ENCODE peak calls at places on chromosomes 16 and 17, in eight cellular contexts. One of them, this sample, is unnamed.
A peak's percentile ranks its signal among the peaks of the same experiment; 100 is the strongest.

GRCh38 chr17:36869856-36870617 is 67.2 kb upstream of the LHX1 start:
- DNase-seq in PC-9: peak; percentile 40
- DNase-seq in HCT116: no peak
- DNase-seq in GM23338: peak; percentile 64
- DNase-seq in HepG2: no peak
- DNase-seq in body of pancreas: no peak
- DNase-seq in IMR-90: peak; percentile 17
- DNase-seq in kidney: no peak
- DNase-seq in this sample: no peak

GRCh38 chr17:68771867-68772515 is 170.8 kb upstream of the FAM20A start:
- DNase-seq in HCT116: peak; percentile 62
- DNase-seq in body of pancreas: peak; percentile 47
- DNase-seq in HepG2: peak; percentile 71
- DNase-seq in GM23338: peak; percentile 77
- DNase-seq in PC-9: no peak
- DNase-seq in IMR-90: peak; percentile 75
- DNase-seq in kidney: no peak
- DNase-seq in this sample: no peak

GRCh38 chr16:11689031-11689840 is 21.0 kb downstream of the SNN start:
- DNase-seq in GM23338: no peak
- DNase-seq in IMR-90: no peak
- DNase-seq in HepG2: no peak
- DNase-seq in HCT116: no peak
- DNase-seq in PC-9: no peak
- DNase-seq in body of pancreas: no peak
- DNase-seq in kidney: no peak
- DNase-seq in this sample: peak; percentile 21

GRCh38 chr17:16141685-16142084 is 73.6 kb downstream of the NCOR1 start:
- DNase-seq in PC-9: no peak
- DNase-seq in body of pancreas: peak; percentile 28
- DNase-seq in HCT116: no peak
- DNase-seq in HepG2: no peak
- DNase-seq in kidney: no peak
- DNase-seq in GM23338: no peak
- DNase-seq in IMR-90: no peak
- DNase-seq in this sample: no peak

GRCh38 chr16:49556252-49557069 is 182.9 kb downstream of the C16orf78 start:
- DNase-seq in HCT116: peak; percentile 4
- DNase-seq in GM23338: peak; percentile 83
- DNase-seq in PC-9: no peak
- DNase-seq in IMR-90: peak; percentile 35
- DNase-seq in HepG2: peak; percentile 44
- DNase-seq in body of pancreas: no peak
- DNase-seq in kidney: no peak
- DNase-seq in this sample: no peak

GRCh38 chr17:48773245-48773644 is 43.8 kb downstream of the TTLL6 start:
- DNase-seq in HCT116: no peak
- DNase-seq in PC-9: no peak
- DNase-seq in kidney: no peak
- DNase-seq in GM23338: no peak
- DNase-seq in body of pancreas: no peak
- DNase-seq in HepG2: no peak
- DNase-seq in IMR-90: no peak
- DNase-seq in this sample: no peak

GRCh38 chr17:6137716-6138502 is 67.7 kb downstream of the WSCD1 start:
- DNase-seq in GM23338: no peak
- DNase-seq in body of pancreas: no peak
- DNase-seq in HCT116: no peak
- DNase-seq in kidney: no peak
- DNase-seq in HepG2: no peak
- DNase-seq in PC-9: no peak
- DNase-seq in IMR-90: no peak
- DNase-seq in this sample: no peak

GRCh38 chr16:30866031-30866430 is 27.8 kb downstream of the BCL7C start:
- DNase-seq in kidney: no peak
- DNase-seq in PC-9: no peak
- DNase-seq in HCT116: no peak
- DNase-seq in GM23338: no peak
- DNase-seq in body of pancreas: no peak
- DNase-seq in IMR-90: no peak
- DNase-seq in HepG2: no peak
- DNase-seq in this sample: no peak

GRCh38 chr16:20300312-20301097 is 26.8 kb downstream of the GP2 start:
- DNase-seq in kidney: no peak
- DNase-seq in body of pancreas: peak; percentile 77
- DNase-seq in HepG2: peak; percentile 71
- DNase-seq in IMR-90: peak; percentile 41
- DNase-seq in GM23338: peak; percentile 90
- DNase-seq in PC-9: no peak
- DNase-seq in HCT116: peak; percentile 42
- DNase-seq in this sample: peak; percentile 59

GRCh38 chr17:7019839-7020519 is 2.9 kb upstream of the BCL6B start:
- DNase-seq in PC-9: no peak
- DNase-seq in body of pancreas: peak; percentile 74
- DNase-seq in GM23338: peak; percentile 79
- DNase-seq in HCT116: no peak
- DNase-seq in HepG2: no peak
- DNase-seq in IMR-90: peak; percentile 23
- DNase-seq in kidney: peak; percentile 80
- DNase-seq in this sample: no peak

GRCh38 chr16:89505204-89506112 is 2.7 kb upstream of the SPG7 start:
- DNase-seq in HepG2: peak; percentile 99
- DNase-seq in GM23338: no peak
- DNase-seq in PC-9: peak; percentile 93
- DNase-seq in body of pancreas: peak; percentile 95
- DNase-seq in IMR-90: peak; percentile 93
- DNase-seq in HCT116: peak; percentile 95
- DNase-seq in kidney: peak; percentile 96
- DNase-seq in this sample: peak; percentile 96

GRCh38 chr17:42673885-42674754 is 2.7 kb downstream of the PLEKHH3 start:
- DNase-seq in HCT116: no peak
- DNase-seq in body of pancreas: peak; percentile 54
- DNase-seq in HepG2: peak; percentile 48
- DNase-seq in GM23338: peak; percentile 91
- DNase-seq in kidney: peak; percentile 92
- DNase-seq in PC-9: no peak
- DNase-seq in IMR-90: peak; percentile 50
- DNase-seq in this sample: peak; percentile 71

GRCh38 chr17:82884923-82885322 is 45.1 kb upstream of the ZNF750 start:
- DNase-seq in HCT116: no peak
- DNase-seq in body of pancreas: no peak
- DNase-seq in GM23338: no peak
- DNase-seq in HepG2: no peak
- DNase-seq in IMR-90: no peak
- DNase-seq in kidney: peak; percentile 66
- DNase-seq in PC-9: no peak
- DNase-seq in this sample: no peak

GRCh38 chr17:69597898-69598692 is 183.6 kb downstream of the MAP2K6 start:
- DNase-seq in IMR-90: peak; percentile 85
- DNase-seq in PC-9: peak; percentile 81
- DNase-seq in GM23338: no peak
- DNase-seq in HepG2: no peak
- DNase-seq in body of pancreas: no peak
- DNase-seq in HCT116: no peak
- DNase-seq in kidney: no peak
- DNase-seq in this sample: no peak

DNA sequence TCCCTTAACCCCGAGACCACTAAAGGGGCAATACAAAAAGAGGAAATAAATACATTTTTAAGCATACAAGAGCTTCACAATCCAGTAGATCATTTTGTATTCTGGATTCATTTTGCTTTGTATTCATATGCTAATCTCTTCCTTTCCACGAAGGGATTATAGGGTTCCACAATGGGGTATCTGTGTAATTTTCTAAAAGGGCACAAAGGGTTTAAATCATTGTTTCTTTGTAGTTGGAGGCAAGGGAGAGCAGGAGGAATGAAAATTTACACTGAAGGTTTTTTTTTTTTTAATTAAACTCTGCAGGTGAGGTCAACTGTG is 592 bp upstream of the NUFIP2 start:
- DNase-seq in PC-9: no peak
- DNase-seq in body of pancreas: no peak
- DNase-seq in HCT116: no peak
- DNase-seq in GM23338: no peak
- DNase-seq in HepG2: no peak
- DNase-seq in IMR-90: no peak
- DNase-seq in kidney: no peak
- DNase-seq in this sample: no peak
- TF ChIP-seq CTCF in PC-9: no peak
- TF ChIP-seq CTCF in body of pancreas: no peak
- TF ChIP-seq CTCF in HCT116: no peak
- TF ChIP-seq CTCF in GM23338: no peak
- TF ChIP-seq CTCF in HepG2: no peak
- TF ChIP-seq CTCF in IMR-90: no peak
- TF ChIP-seq CTCF in kidney: no peak
- TF ChIP-seq CTCF in this sample: no peak

DNA sequence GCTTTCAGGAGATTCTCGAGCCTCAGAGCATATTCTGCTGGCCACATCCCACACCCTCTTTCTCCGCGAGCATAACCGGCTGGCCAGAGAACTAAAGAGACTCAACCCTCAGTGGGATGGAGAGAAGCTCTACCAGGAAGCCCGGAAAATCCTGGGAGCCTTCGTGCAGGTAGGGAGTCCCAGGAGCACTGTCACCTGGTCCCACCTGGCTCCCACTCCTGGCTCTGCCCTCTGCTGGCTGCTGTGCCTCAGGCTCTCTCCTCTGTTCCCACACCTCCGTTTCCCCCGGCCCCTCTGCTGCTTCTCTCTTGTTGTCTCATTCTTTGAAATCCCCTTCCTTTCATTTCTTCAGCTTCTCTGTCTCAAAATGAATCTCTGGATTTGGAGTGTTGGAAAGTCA is 16.4 kb downstream of the LPO start:
- DNase-seq in GM23338: peak; percentile 79
- DNase-seq in HepG2: no peak
- DNase-seq in PC-9: no peak
- DNase-seq in body of pancreas: no peak
- DNase-seq in kidney: no peak
- DNase-seq in IMR-90: no peak
- DNase-seq in HCT116: peak; percentile 22
- DNase-seq in this sample: peak; percentile 43
- TF ChIP-seq CTCF in GM23338: peak; percentile 77
- TF ChIP-seq CTCF in HepG2: peak; percentile 38
- TF ChIP-seq CTCF in PC-9: no peak
- TF ChIP-seq CTCF in body of pancreas: no peak
- TF ChIP-seq CTCF in kidney: peak; percentile 16
- TF ChIP-seq CTCF in IMR-90: no peak
- TF ChIP-seq CTCF in HCT116: peak; percentile 50
- TF ChIP-seq CTCF in this sample: no peak

DNA sequence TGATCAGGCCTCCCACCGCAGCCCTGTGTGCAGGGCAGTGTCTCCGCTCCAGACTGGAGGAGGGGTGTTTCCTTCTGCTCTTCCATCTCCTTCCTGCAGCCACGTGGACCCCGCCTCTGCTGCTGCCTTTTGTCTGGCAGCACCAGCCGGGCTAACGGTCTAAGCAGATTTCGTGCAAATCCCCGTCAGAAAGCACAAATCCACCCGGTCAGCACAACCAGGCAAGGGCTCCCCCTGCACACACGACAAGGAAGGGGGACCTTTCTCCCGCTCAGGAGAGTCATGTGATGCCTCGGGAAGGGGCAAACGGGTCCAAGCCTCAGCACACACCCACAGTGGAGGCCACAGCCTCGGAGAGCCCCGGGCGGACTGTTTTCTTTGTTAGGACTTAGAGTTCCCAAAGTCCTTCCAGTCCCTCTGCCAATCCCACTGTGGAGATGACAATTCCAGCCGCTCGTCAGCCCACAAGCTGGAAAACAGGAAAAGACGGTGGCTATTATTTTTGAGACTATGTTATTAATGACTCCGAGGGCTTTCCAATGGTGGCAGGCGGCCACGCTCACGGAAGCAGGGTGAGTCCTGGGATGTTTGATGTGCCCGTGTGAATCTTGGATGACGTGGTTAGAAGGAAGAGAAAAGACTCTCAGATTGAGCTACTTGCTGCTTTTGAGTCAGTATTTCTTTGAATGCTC is 22.5 kb upstream of the MEAK7 start:
- DNase-seq in IMR-90: peak; percentile 49
- DNase-seq in kidney: no peak
- DNase-seq in body of pancreas: no peak
- DNase-seq in GM23338: no peak
- DNase-seq in HepG2: no peak
- DNase-seq in PC-9: no peak
- DNase-seq in HCT116: no peak
- DNase-seq in this sample: no peak
- TF ChIP-seq CTCF in IMR-90: no peak
- TF ChIP-seq CTCF in kidney: no peak
- TF ChIP-seq CTCF in body of pancreas: no peak
- TF ChIP-seq CTCF in GM23338: no peak
- TF ChIP-seq CTCF in HepG2: no peak
- TF ChIP-seq CTCF in PC-9: no peak
- TF ChIP-seq CTCF in HCT116: no peak
- TF ChIP-seq CTCF in this sample: no peak

DNA sequence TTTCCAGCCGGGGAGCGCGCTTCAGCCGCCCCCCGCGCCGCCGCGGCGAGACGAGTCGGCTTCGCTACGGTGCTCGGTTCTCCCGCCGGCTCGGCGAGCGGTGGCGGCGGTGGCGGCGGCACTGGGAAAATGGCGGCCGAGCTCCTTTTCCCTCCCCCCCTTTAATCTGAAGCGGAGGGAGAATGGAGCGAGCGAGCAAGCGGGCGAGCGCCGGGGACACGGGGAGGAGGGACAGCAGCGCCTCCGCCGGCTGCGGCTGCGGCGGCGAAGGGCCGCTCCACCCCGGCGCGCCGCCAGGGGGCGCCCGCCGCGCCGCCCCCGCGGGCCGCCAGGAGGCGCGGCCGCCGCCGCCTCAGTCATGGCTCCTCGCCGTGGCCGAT is at the start of gene KANSL1:
- DNase-seq in HepG2: peak; percentile 87
- DNase-seq in kidney: peak; percentile 98
- DNase-seq in HCT116: peak; percentile 76
- DNase-seq in IMR-90: peak; percentile 87
- DNase-seq in PC-9: peak; percentile 76
- DNase-seq in GM23338: peak; percentile 98
- DNase-seq in body of pancreas: peak; percentile 90
- DNase-seq in this sample: peak; percentile 76
- TF ChIP-seq CTCF in HepG2: peak; percentile 66
- TF ChIP-seq CTCF in kidney: peak; percentile 78
- TF ChIP-seq CTCF in HCT116: peak; percentile 65
- TF ChIP-seq CTCF in IMR-90: peak; percentile 87
- TF ChIP-seq CTCF in PC-9: no peak
- TF ChIP-seq CTCF in GM23338: peak; percentile 70
- TF ChIP-seq CTCF in body of pancreas: peak; percentile 44
- TF ChIP-seq CTCF in this sample: peak; percentile 41